ENCODE peak calls at places on chromosomes 4 and X, in eight cellular contexts. V, N, T, F, K, W, E and Y are unnamed samples.
A peak's percentile ranks its signal among the peaks of the same experiment; 100 is the strongest.

GRCh38 chrX:45843518-45843917 is 642.8 kb upstream of the DIPK2B start:
- DNase-seq in N (no peak), E (no peak), F (no peak), K (no peak), T (no peak), W (no peak), V (peak; percentile 44), Y (no peak)

GRCh38 chr4:128973384-128973783 is 120.0 kb downstream of the SCLT1 start:
- DNase-seq in W (no peak), E (no peak), F (no peak), K (no peak), N (no peak), V (no peak), T (no peak), Y (no peak)

GRCh38 chr4:146335763-146336412 is 121.5 kb downstream of the REELD1 start:
- DNase-seq in W (no peak), N (no peak), E (no peak), V (peak; percentile 30), F (no peak), T (no peak), K (no peak), Y (no peak)

GRCh38 chr4:100189820-100190642 is at the start of gene DDIT4L:
- DNase-seq in F (peak; percentile 69), T (no peak), W (peak; percentile 82), K (no peak), E (peak; percentile 1), N (no peak), V (peak; percentile 49), Y (peak; percentile 47)

GRCh38 chrX:29880977-29881376 is 334.4 kb upstream of the MAGEB2 start:
- DNase-seq in F (no peak), K (no peak), E (no peak), T (no peak), V (no peak), W (no peak), N (no peak), Y (no peak)

GRCh38 chr4:38371391-38371851 is 292.6 kb upstream of the KLF3 start:
- DNase-seq in F (no peak), V (peak; percentile 33), W (no peak), N (no peak), T (no peak), E (no peak), K (no peak), Y (no peak)

GRCh38 chrX:70954871-70955270 is 24.0 kb upstream of the SLC7A3 start:
- DNase-seq in F (no peak), V (no peak), W (no peak), K (no peak), T (no peak), N (no peak), E (no peak), Y (no peak)

GRCh38 chr4:153465583-153465921 is 608 bp upstream of the TMEM131L start:
- DNase-seq in N (no peak), T (no peak), V (peak; percentile 71), E (no peak), F (peak; percentile 71), W (peak; percentile 63), K (no peak), Y (peak; percentile 49)

GRCh38 chr4:180101348-180102083 is 2141.7 kb upstream of the TENM3 start:
- DNase-seq in E (no peak), K (no peak), T (no peak), F (no peak), N (no peak), V (no peak), W (no peak), Y (no peak)

GRCh38 chrX:29690061-29690460 is 525.3 kb upstream of the MAGEB2 start:
- DNase-seq in W (no peak), N (no peak), V (peak; percentile 28), E (no peak), F (no peak), T (no peak), K (no peak), Y (no peak)

GRCh38 chr4:110620352-110621327 is 2.2 kb downstream of the PITX2 start:
- DNase-seq in E (no peak), T (no peak), F (no peak), N (no peak), W (peak; percentile 45), V (no peak), K (no peak), Y (no peak)

GRCh38 chr4:3483471-3483921 is 20.4 kb downstream of the DOK7 start:
- DNase-seq in F (no peak), N (no peak), W (no peak), T (no peak), K (no peak), E (no peak), V (peak; percentile 40), Y (no peak)

GRCh38 chr4:26877946-26878345 is 17.3 kb downstream of the STIM2 start:
- DNase-seq in V (no peak), W (no peak), T (no peak), F (no peak), K (no peak), E (no peak), N (no peak), Y (no peak)

GRCh38 chr4:33715996-33716395 is 2528.3 kb downstream of the ARAP2 start:
- DNase-seq in W (no peak), E (no peak), T (no peak), K (no peak), V (peak; percentile 91), N (no peak), F (no peak), Y (no peak)

GRCh38 chr4:107945809-107946208 is 14.5 kb downstream of the CYP2U1 start:
- DNase-seq in K (no peak), N (no peak), T (no peak), E (no peak), F (no peak), W (no peak), V (no peak), Y (no peak)

GRCh38 chrX:17547658-17548057 is 172.7 kb downstream of the NHS start:
- DNase-seq in T (no peak), E (no peak), W (no peak), V (peak; percentile 77), F (no peak), N (no peak), K (no peak), Y (no peak)

GRCh38 chrX:10089378-10089795 is 67.4 kb upstream of the CLCN4 start:
- DNase-seq in K (no peak), T (no peak), V (no peak), W (no peak), F (no peak), E (no peak), N (no peak), Y (no peak)

GRCh38 chr4:187276786-187277408 is 553.2 kb upstream of the FAT1 start:
- DNase-seq in E (no peak), F (no peak), W (no peak), K (no peak), V (peak; percentile 15), T (no peak), N (no peak), Y (no peak)

GRCh38 chr4:30555778-30556177 is 164.4 kb upstream of the PCDH7 start:
- DNase-seq in K (no peak), N (no peak), T (no peak), E (no peak), V (no peak), W (no peak), F (no peak), Y (no peak)

GRCh38 chr4:78928835-78929234 is 10.4 kb downstream of the PAQR3 start:
- DNase-seq in N (no peak), T (no peak), E (no peak), K (no peak), W (no peak), F (no peak), V (no peak), Y (no peak)

GRCh38 chrX:1902901-1903379 is 288.1 kb downstream of the ASMT start:
- DNase-seq in F (no peak), K (no peak), E (no peak), W (no peak), N (no peak), V (no peak), T (no peak), Y (no peak)

GRCh38 chrX:44042731-44043130 is 69.5 kb upstream of the NDP start:
- DNase-seq in K (no peak), N (no peak), E (no peak), T (no peak), V (no peak), W (no peak), F (no peak), Y (no peak)

GRCh38 chr4:5456296-5456845 is 252.0 kb downstream of the EVC2 start:
- DNase-seq in T (no peak), E (no peak), K (no peak), N (no peak), V (no peak), W (no peak), F (no peak), Y (no peak)

GRCh38 chrX:103099706-103100105 is 6.8 kb upstream of the NXF3 start:
- DNase-seq in K (no peak), T (no peak), W (no peak), N (no peak), F (no peak), E (no peak), V (no peak), Y (no peak)

GRCh38 chr4:98480535-98480934 is 177.9 kb downstream of the TSPAN5 start:
- DNase-seq in W (no peak), V (no peak), N (no peak), K (no peak), F (no peak), T (no peak), E (no peak), Y (no peak)

GRCh38 chrX:117038918-117039440 is 576.2 kb upstream of the CT83 start:
- DNase-seq in V (no peak), W (no peak), K (no peak), T (no peak), F (no peak), N (no peak), E (no peak), Y (no peak)

GRCh38 chr4:8276358-8277240 is 7.0 kb downstream of the HTRA3 start:
- DNase-seq in T (no peak), K (no peak), F (peak; percentile 76), N (no peak), E (no peak), V (no peak), W (peak; percentile 52), Y (no peak)

GRCh38 chrX:129310000-129310399 is 213.3 kb downstream of the SMARCA1 start:
- DNase-seq in V (no peak), T (no peak), N (no peak), W (peak; percentile 9), F (no peak), K (no peak), E (no peak), Y (no peak)

GRCh38 chr4:87058272-87059073 is 123.7 kb downstream of the AFF1 start:
- DNase-seq in N (no peak), F (no peak), W (peak; percentile 49), T (peak; percentile 57), K (no peak), V (peak; percentile 23), E (no peak), Y (peak; percentile 57)

GRCh38 chrX:19617550-19617949 is 102.2 kb upstream of the MAP3K15 start:
- DNase-seq in V (no peak), W (no peak), F (no peak), T (no peak), E (no peak), K (no peak), N (no peak), Y (no peak)

GRCh38 chr4:2047781-2048581 is 11.1 kb upstream of the NAT8L start:
- DNase-seq in N (no peak), K (no peak), F (no peak), T (no peak), E (no peak), V (no peak), W (no peak), Y (no peak)